ENCODE peak calls at places on chromosomes 4 and X, in five cellular contexts. P is mesenchymal stem cell, V is Peyer's patch, K is iPS DF 6.9, F is lower lobe of right lung. A is an unnamed sample.

GRCh38 chr4:106287353-106287969 is 28.5 kb downstream of the TBCK start:
- DNase-seq in P (peak; percentile 94), V (no peak), K (no peak), F (no peak), A (no peak)

GRCh38 chrX:146278381-146278780 is 460.8 kb downstream of the SLITRK2 start:
- DNase-seq in P (no peak), V (no peak), K (no peak), F (no peak), A (no peak)

GRCh38 chr4:54961357-54961975 is 163.9 kb downstream of the KDR start:
- DNase-seq in P (peak; percentile 50), V (no peak), K (no peak), F (no peak), A (no peak)

GRCh38 chrX:33434256-33435092 is 223.1 kb upstream of the DMD start:
- DNase-seq in P (peak; percentile 40), V (peak; percentile 21), K (peak; percentile 52), F (no peak), A (peak; percentile 23)

GRCh38 chr4:8690811-8691775 is 98.5 kb downstream of the CPZ start:
- DNase-seq in P (no peak), V (no peak), K (no peak), F (no peak), A (no peak)

GRCh38 chr4:143473334-143474126 is 40.0 kb upstream of the SMARCA5 start:
- DNase-seq in P (no peak), V (no peak), K (no peak), F (no peak), A (no peak)

GRCh38 chr4:55312491-55313101 is 33.4 kb upstream of the SRD5A3 start:
- DNase-seq in P (peak; percentile 45), V (peak; percentile 18), K (peak; percentile 39), F (no peak), A (no peak)

GRCh38 chrX:70360366-70360765 is 62.7 kb upstream of the GDPD2 start:
- DNase-seq in P (no peak), V (no peak), K (no peak), F (no peak), A (no peak)

GRCh38 chrX:42697544-42697943 is 80.4 kb downstream of the PPP1R2C start:
- DNase-seq in P (no peak), V (no peak), K (no peak), F (no peak), A (no peak)

GRCh38 chr4:20192754-20193521 is 58.8 kb upstream of the SLIT2 start:
- DNase-seq in P (no peak), V (no peak), K (no peak), F (no peak), A (no peak)

GRCh38 chrX:104315555-104315954 is 60.8 kb upstream of the ESX1 start:
- DNase-seq in P (peak; percentile 26), V (no peak), K (no peak), F (no peak), A (no peak)

GRCh38 chr4:141028024-141028529 is 105.2 kb downstream of the RNF150 start:
- DNase-seq in P (peak; percentile 58), V (no peak), K (no peak), F (no peak), A (no peak)

GRCh38 chr4:39770969-39771724 is 73.2 kb downstream of the UBE2K start:
- DNase-seq in P (no peak), V (no peak), K (no peak), F (no peak), A (no peak)

GRCh38 chrX:74420194-74421035 is 878 bp upstream of the SLC16A2 start:
- DNase-seq in P (peak; percentile 57), V (no peak), K (no peak), F (peak; percentile 63), A (peak; percentile 64)

GRCh38 chrX:5730561-5730960 is 498.1 kb downstream of the NLGN4X start:
- DNase-seq in P (no peak), V (no peak), K (no peak), F (no peak), A (no peak)

GRCh38 chr4:1752284-1753041 is 31.1 kb downstream of the TACC3 start:
- DNase-seq in P (no peak), V (no peak), K (no peak), F (peak; percentile 75), A (peak; percentile 39)

GRCh38 chr4:90403781-90404180 is 276.6 kb downstream of the CCSER1 start:
- DNase-seq in P (no peak), V (no peak), K (no peak), F (no peak), A (no peak)

GRCh38 chrX:16807976-16808542 is 21.8 kb downstream of the TXLNG start:
- DNase-seq in P (peak; percentile 87), V (no peak), K (no peak), F (no peak), A (no peak)

GRCh38 chrX:48919947-48920712 is 1.3 kb upstream of the PIM2 start:
- DNase-seq in P (peak; percentile 7), V (no peak), K (no peak), F (no peak), A (no peak)

GRCh38 chr4:182240161-182241130 is 2.8 kb upstream of the TENM3 start:
- DNase-seq in P (peak; percentile 70), V (no peak), K (no peak), F (no peak), A (no peak)

GRCh38 chrX:70456256-70456655 is 11.6 kb downstream of the DLG3 start:
- DNase-seq in P (peak; percentile 15), V (no peak), K (no peak), F (no peak), A (no peak)

GRCh38 chr4:24303926-24304325 is 280.4 kb downstream of the DHX15 start:
- DNase-seq in P (no peak), V (no peak), K (no peak), F (no peak), A (no peak)

GRCh38 chrX:132470179-132470578 is 18.7 kb downstream of the MBNL3 start:
- DNase-seq in P (no peak), V (no peak), K (no peak), F (no peak), A (no peak)

GRCh38 chr4:181637186-181638105 is 605.8 kb upstream of the TENM3 start:
- DNase-seq in P (no peak), V (no peak), K (no peak), F (no peak), A (no peak)

GRCh38 chr4:6705638-6706037 is 4.0 kb downstream of the MRFAP1L1 start:
- DNase-seq in P (no peak), V (no peak), K (no peak), F (no peak), A (no peak)

GRCh38 chr4:6701371-6701770 is 7.7 kb downstream of the S100P start:
- DNase-seq in P (no peak), V (no peak), K (peak; percentile 85), F (no peak), A (no peak)

GRCh38 chr4:6702761-6703160 is 6.9 kb downstream of the MRFAP1L1 start:
- DNase-seq in P (no peak), V (no peak), K (no peak), F (no peak), A (no peak)

GRCh38 chr4:6706173-6706572 is 3.5 kb downstream of the MRFAP1L1 start:
- DNase-seq in P (no peak), V (no peak), K (no peak), F (no peak), A (no peak)

DNA sequence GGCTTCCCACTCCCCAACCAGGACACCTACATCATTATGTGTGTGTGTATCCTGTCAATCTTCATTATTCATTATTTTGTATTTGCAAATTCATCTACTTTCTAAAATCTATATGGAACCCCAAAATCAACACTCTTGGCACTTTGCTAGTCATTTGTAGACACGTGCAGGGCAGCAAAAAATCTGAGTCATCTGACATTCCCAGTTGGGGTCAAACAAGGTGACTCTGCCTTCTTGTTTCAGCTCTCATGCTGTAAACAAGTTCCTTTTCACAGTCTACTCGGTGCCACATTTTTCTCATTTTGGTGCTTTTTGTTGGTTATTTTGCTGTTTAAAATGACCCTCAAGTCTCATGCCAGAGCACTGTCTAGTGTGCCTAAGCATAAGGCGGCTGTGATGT is 5.9 kb downstream of the MRFAP1L1 start:
- DNase-seq in P (peak; percentile 67), V (no peak), K (no peak), F (no peak), A (no peak)
- H3K4me1 ChIP-seq in P (peaks cover 1% of the 10 kb centered on the region), V (peaks cover 29% of the 10 kb centered on the region), K (peaks cover 2% of the 10 kb centered on the region), F (peaks cover 29% of the 10 kb centered on the region), A (peaks cover 18% of the 10 kb centered on the region)

GRCh38 chr4:88818650-88819470 is 121.2 kb upstream of the NAP1L5 start:
- DNase-seq in P (peak; percentile 58), V (peak; percentile 31), K (peak; percentile 33), F (no peak), A (no peak)
- H3K4me3 ChIP-seq in P (no peak overlapping the region), V (no peak overlapping the region), K (no peak overlapping the region), F (no peak overlapping the region), A (no peak overlapping the region)

DNA sequence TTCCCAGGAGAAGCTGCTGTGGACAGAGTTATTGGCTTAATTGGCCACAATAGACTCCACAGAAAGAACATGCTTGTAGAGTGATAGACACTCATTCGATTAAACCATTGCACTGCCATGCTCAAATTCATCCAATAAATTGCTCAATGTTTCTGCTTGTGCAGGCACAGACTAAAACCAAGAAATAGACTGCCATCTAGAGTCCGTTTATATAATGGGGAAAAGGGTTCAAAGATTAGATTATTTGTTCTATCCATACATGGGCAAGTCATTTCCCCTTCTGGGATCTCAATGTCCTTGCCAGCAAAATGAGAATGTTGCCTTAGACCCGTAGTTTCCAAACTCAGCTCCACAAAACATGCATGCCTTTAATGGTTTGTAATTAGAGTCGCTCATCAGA is 8.7 kb downstream of the SMIM10 start:
- DNase-seq in P (peak; percentile 56), V (no peak), K (no peak), F (no peak), A (no peak)
- H3K4me1 ChIP-seq in P (peaks cover 3% of the 10 kb centered on the region), V (no peaks in the 10 kb centered on the region), K (no peaks in the 10 kb centered on the region), F (no peaks in the 10 kb centered on the region), A (no peaks in the 10 kb centered on the region)

GRCh38 chr4:113148925-113149324 is 99.5 kb downstream of the ANK2 start:
- DNase-seq in P (no peak), V (no peak), K (no peak), F (no peak), A (no peak)

GRCh38 chr4:113147498-113148231 is 98.2 kb downstream of the ANK2 start:
- DNase-seq in P (no peak), V (no peak), K (no peak), F (no peak), A (no peak)

GRCh38 chr4:113145147-113145518 is 95.7 kb downstream of the ANK2 start:
- DNase-seq in P (no peak), V (no peak), K (no peak), F (no peak), A (no peak)

GRCh38 chr4:113145519-113146291 is 96.3 kb downstream of the ANK2 start:
- DNase-seq in P (peak; percentile 17), V (no peak), K (peak; percentile 5), F (no peak), A (no peak)

DNA sequence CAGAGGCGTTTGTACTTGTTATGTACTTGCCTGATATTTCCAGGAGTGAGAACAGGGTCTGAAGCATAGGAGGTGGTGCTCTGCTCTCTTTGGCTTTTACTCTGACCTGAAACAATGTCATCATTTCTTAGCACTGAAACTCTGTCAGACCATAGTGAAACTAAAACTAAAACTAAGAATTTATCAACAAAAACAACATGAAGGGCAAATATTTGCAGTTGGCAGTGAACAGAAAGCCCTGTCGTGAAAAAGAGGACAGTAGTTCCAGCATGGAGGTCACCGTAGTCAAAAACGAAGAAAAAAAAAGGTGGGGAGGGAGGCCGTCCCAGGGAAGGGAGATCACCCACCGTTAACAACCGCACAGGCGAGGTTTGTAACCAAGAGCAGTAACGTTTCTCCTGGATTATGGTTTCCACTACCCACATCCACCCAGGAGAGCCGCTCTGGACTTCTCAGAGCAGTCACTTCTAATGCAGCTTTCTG is 97.5 kb downstream of the ANK2 start:
- DNase-seq in P (peak; percentile 32), V (no peak), K (no peak), F (no peak), A (peak; percentile 3)
- H3K4me3 ChIP-seq in P (peak overlapping the region; percentile 79), V (peak overlapping the region; percentile 46), K (no peak overlapping the region), F (peak overlapping the region; percentile 37), A (no peak overlapping the region)